ENCODE peak calls at places on chromosomes 5 and 9, in eight cellular contexts. One of them, this sample, is unnamed.

GRCh38 chr5:36138900-36139683 is 12.6 kb downstream of the LMBRD2 start:
- DNase-seq in kidney: peak; percentile 41
- DNase-seq in thoracic aorta: no peak
- DNase-seq in fibroblast of mammary gland: no peak
- DNase-seq in transverse colon: no peak
- DNase-seq in GM12865: no peak
- DNase-seq in fibroblast of the aortic adventitia: no peak
- DNase-seq in neural progenitor cell: no peak
- DNase-seq in this sample: no peak

GRCh38 chr5:7017004-7017770 is 304.0 kb downstream of the TENT4A start:
- DNase-seq in kidney: no peak
- DNase-seq in thoracic aorta: no peak
- DNase-seq in fibroblast of mammary gland: no peak
- DNase-seq in transverse colon: no peak
- DNase-seq in GM12865: no peak
- DNase-seq in fibroblast of the aortic adventitia: no peak
- DNase-seq in neural progenitor cell: no peak
- DNase-seq in this sample: no peak

GRCh38 chr5:6729400-6730310 is 16.4 kb downstream of the TENT4A start:
- DNase-seq in kidney: no peak
- DNase-seq in thoracic aorta: no peak
- DNase-seq in fibroblast of mammary gland: no peak
- DNase-seq in transverse colon: peak; percentile 63
- DNase-seq in GM12865: no peak
- DNase-seq in fibroblast of the aortic adventitia: no peak
- DNase-seq in neural progenitor cell: no peak
- DNase-seq in this sample: no peak

GRCh38 chr9:76486151-76486550 is 27.2 kb downstream of the GCNT1 start:
- DNase-seq in kidney: no peak
- DNase-seq in thoracic aorta: no peak
- DNase-seq in fibroblast of mammary gland: no peak
- DNase-seq in transverse colon: no peak
- DNase-seq in GM12865: no peak
- DNase-seq in fibroblast of the aortic adventitia: no peak
- DNase-seq in neural progenitor cell: no peak
- DNase-seq in this sample: no peak

GRCh38 chr9:126722252-126722921 is 82.5 kb upstream of the ZBTB43 start:
- DNase-seq in kidney: peak; percentile 98
- DNase-seq in thoracic aorta: no peak
- DNase-seq in fibroblast of mammary gland: peak; percentile 17
- DNase-seq in transverse colon: peak; percentile 84
- DNase-seq in GM12865: peak; percentile 86
- DNase-seq in fibroblast of the aortic adventitia: no peak
- DNase-seq in neural progenitor cell: peak; percentile 89
- DNase-seq in this sample: peak; percentile 43

GRCh38 chr9:116391306-116391900 is 237.8 kb downstream of the PAPPA start:
- DNase-seq in kidney: no peak
- DNase-seq in thoracic aorta: no peak
- DNase-seq in fibroblast of mammary gland: peak; percentile 73
- DNase-seq in transverse colon: no peak
- DNase-seq in GM12865: no peak
- DNase-seq in fibroblast of the aortic adventitia: peak; percentile 55
- DNase-seq in neural progenitor cell: no peak
- DNase-seq in this sample: peak; percentile 70

GRCh38 chr9:34010979-34011378 is 37.7 kb downstream of the UBAP2 start:
- DNase-seq in kidney: no peak
- DNase-seq in thoracic aorta: no peak
- DNase-seq in fibroblast of mammary gland: peak; percentile 15
- DNase-seq in transverse colon: no peak
- DNase-seq in GM12865: peak; percentile 20
- DNase-seq in fibroblast of the aortic adventitia: peak; percentile 28
- DNase-seq in neural progenitor cell: no peak
- DNase-seq in this sample: peak; percentile 8

GRCh38 chr9:100689635-100690034 is 111.8 kb downstream of the CAVIN4 start:
- DNase-seq in kidney: no peak
- DNase-seq in thoracic aorta: no peak
- DNase-seq in fibroblast of mammary gland: no peak
- DNase-seq in transverse colon: no peak
- DNase-seq in GM12865: peak; percentile 21
- DNase-seq in fibroblast of the aortic adventitia: no peak
- DNase-seq in neural progenitor cell: no peak
- DNase-seq in this sample: no peak

GRCh38 chr5:64635056-64635686 is 55.1 kb upstream of the SHISAL2B start:
- DNase-seq in kidney: no peak
- DNase-seq in thoracic aorta: no peak
- DNase-seq in fibroblast of mammary gland: peak; percentile 46
- DNase-seq in transverse colon: no peak
- DNase-seq in GM12865: peak; percentile 43
- DNase-seq in fibroblast of the aortic adventitia: peak; percentile 64
- DNase-seq in neural progenitor cell: peak; percentile 27
- DNase-seq in this sample: peak; percentile 65

GRCh38 chr9:138116521-138116920 is 238.9 kb downstream of the CACNA1B start:
- DNase-seq in kidney: peak; percentile 24
- DNase-seq in thoracic aorta: no peak
- DNase-seq in fibroblast of mammary gland: no peak
- DNase-seq in transverse colon: no peak
- DNase-seq in GM12865: no peak
- DNase-seq in fibroblast of the aortic adventitia: no peak
- DNase-seq in neural progenitor cell: no peak
- DNase-seq in this sample: no peak

GRCh38 chr5:34991486-34992238 is 56.1 kb downstream of the AGXT2 start:
- DNase-seq in kidney: no peak
- DNase-seq in thoracic aorta: no peak
- DNase-seq in fibroblast of mammary gland: peak; percentile 17
- DNase-seq in transverse colon: no peak
- DNase-seq in GM12865: no peak
- DNase-seq in fibroblast of the aortic adventitia: peak; percentile 2
- DNase-seq in neural progenitor cell: no peak
- DNase-seq in this sample: no peak

GRCh38 chr5:148091991-148092964 is 28.5 kb downstream of the SPINK5 start:
- DNase-seq in kidney: no peak
- DNase-seq in thoracic aorta: no peak
- DNase-seq in fibroblast of mammary gland: no peak
- DNase-seq in transverse colon: no peak
- DNase-seq in GM12865: no peak
- DNase-seq in fibroblast of the aortic adventitia: no peak
- DNase-seq in neural progenitor cell: no peak
- DNase-seq in this sample: no peak

GRCh38 chr5:155728857-155729683 is 597.9 kb upstream of the SGCD start:
- DNase-seq in kidney: peak; percentile 47
- DNase-seq in thoracic aorta: no peak
- DNase-seq in fibroblast of mammary gland: peak; percentile 6
- DNase-seq in transverse colon: no peak
- DNase-seq in GM12865: no peak
- DNase-seq in fibroblast of the aortic adventitia: no peak
- DNase-seq in neural progenitor cell: peak; percentile 75
- DNase-seq in this sample: no peak

GRCh38 chr9:120345379-120345778 is 234.6 kb downstream of the CDK5RAP2 start:
- DNase-seq in kidney: no peak
- DNase-seq in thoracic aorta: no peak
- DNase-seq in fibroblast of mammary gland: no peak
- DNase-seq in transverse colon: no peak
- DNase-seq in GM12865: no peak
- DNase-seq in fibroblast of the aortic adventitia: no peak
- DNase-seq in neural progenitor cell: no peak
- DNase-seq in this sample: no peak

DNA sequence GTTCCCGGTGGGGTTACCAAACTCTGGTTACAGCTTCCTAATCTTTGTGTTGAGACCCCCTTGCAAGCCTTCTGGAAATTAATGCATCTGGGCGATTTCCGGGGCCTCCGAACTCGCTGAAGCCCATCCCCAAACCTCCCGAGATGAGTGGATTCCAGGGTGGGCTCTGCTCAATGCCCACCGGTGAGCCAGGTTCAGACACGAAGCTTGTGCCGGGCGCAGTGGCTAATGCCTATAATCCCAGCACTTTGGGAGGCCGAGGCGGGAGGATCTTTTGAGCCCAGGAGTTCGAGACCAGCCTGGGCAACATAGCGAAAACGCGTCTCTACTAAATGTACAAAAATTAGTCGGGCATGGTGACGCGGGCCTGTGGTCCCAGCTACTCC is 371 bp upstream of the HACD4 start:
- DNase-seq in kidney: no peak
- DNase-seq in thoracic aorta: no peak
- DNase-seq in fibroblast of mammary gland: no peak
- DNase-seq in transverse colon: no peak
- DNase-seq in GM12865: no peak
- DNase-seq in fibroblast of the aortic adventitia: no peak
- DNase-seq in neural progenitor cell: no peak
- DNase-seq in this sample: no peak
- H3K4me3 ChIP-seq in kidney: peak overlapping the region; percentile 53
- H3K4me3 ChIP-seq in thoracic aorta: peak overlapping the region; percentile 81
- H3K4me3 ChIP-seq in fibroblast of mammary gland: peak overlapping the region; percentile 69
- H3K4me3 ChIP-seq in transverse colon: peak overlapping the region; percentile 68
- H3K4me3 ChIP-seq in GM12865: peak overlapping the region; percentile 79
- H3K4me3 ChIP-seq in fibroblast of the aortic adventitia: peak overlapping the region; percentile 63
- H3K4me3 ChIP-seq in neural progenitor cell: peak overlapping the region; percentile 57
- H3K4me3 ChIP-seq in this sample: peak overlapping the region; percentile 67

GRCh38 chr5:142316681-142317080 is 8.1 kb downstream of the SPRY4 start:
- DNase-seq in kidney: no peak
- DNase-seq in thoracic aorta: no peak
- DNase-seq in fibroblast of mammary gland: no peak
- DNase-seq in transverse colon: no peak
- DNase-seq in GM12865: no peak
- DNase-seq in fibroblast of the aortic adventitia: no peak
- DNase-seq in neural progenitor cell: no peak
- DNase-seq in this sample: no peak

GRCh38 chr5:142317173-142317572 is 7.6 kb downstream of the SPRY4 start:
- DNase-seq in kidney: no peak
- DNase-seq in thoracic aorta: no peak
- DNase-seq in fibroblast of mammary gland: no peak
- DNase-seq in transverse colon: no peak
- DNase-seq in GM12865: no peak
- DNase-seq in fibroblast of the aortic adventitia: peak; percentile 18
- DNase-seq in neural progenitor cell: no peak
- DNase-seq in this sample: no peak

GRCh38 chr5:142316051-142316450 is 8.8 kb downstream of the SPRY4 start:
- DNase-seq in kidney: no peak
- DNase-seq in thoracic aorta: no peak
- DNase-seq in fibroblast of mammary gland: peak; percentile 57
- DNase-seq in transverse colon: no peak
- DNase-seq in GM12865: peak; percentile 50
- DNase-seq in fibroblast of the aortic adventitia: peak; percentile 66
- DNase-seq in neural progenitor cell: no peak
- DNase-seq in this sample: no peak

GRCh38 chr5:142319105-142319504 is 5.7 kb downstream of the SPRY4 start:
- DNase-seq in kidney: no peak
- DNase-seq in thoracic aorta: no peak
- DNase-seq in fibroblast of mammary gland: peak; percentile 38
- DNase-seq in transverse colon: no peak
- DNase-seq in GM12865: peak; percentile 31
- DNase-seq in fibroblast of the aortic adventitia: peak; percentile 36
- DNase-seq in neural progenitor cell: no peak
- DNase-seq in this sample: no peak

DNA sequence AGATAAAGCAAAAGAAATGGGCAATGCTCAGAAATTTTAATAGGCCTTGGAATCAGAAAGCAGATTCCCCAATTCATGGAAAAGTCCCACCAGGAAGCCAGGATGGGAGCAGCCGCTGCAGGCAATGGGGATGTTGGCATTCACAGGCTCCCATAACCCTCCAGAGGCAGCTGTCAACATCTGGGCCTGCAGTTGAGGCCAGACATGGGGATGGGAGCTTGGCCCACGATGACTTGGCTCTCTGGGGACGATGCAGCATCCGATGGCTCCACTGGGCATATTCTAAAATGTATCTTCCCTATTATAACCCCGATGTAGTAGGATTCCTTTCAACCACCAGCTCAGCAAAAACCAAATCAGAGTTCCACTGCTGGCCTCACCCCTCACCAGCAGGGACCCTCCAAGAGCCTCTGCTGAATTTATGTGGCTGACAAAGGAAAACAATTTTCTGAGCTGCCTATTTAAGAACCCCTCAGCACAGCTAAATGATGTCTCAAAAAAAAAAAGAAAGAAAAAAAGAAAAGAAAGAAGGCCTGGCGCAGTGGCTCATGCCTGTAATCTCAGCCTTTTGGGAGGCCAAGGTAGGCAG is 7.1 kb downstream of the SPRY4 start:
- DNase-seq in kidney: no peak
- DNase-seq in thoracic aorta: no peak
- DNase-seq in fibroblast of mammary gland: peak; percentile 38
- DNase-seq in transverse colon: no peak
- DNase-seq in GM12865: no peak
- DNase-seq in fibroblast of the aortic adventitia: peak; percentile 33
- DNase-seq in neural progenitor cell: no peak
- DNase-seq in this sample: peak; percentile 42
- TF ChIP-seq CTCF in kidney: no peak
- TF ChIP-seq CTCF in thoracic aorta: no peak
- TF ChIP-seq CTCF in fibroblast of mammary gland: peak; percentile 34
- TF ChIP-seq CTCF in transverse colon: no peak
- TF ChIP-seq CTCF in GM12865: no peak
- TF ChIP-seq CTCF in fibroblast of the aortic adventitia: peak; percentile 47
- TF ChIP-seq CTCF in neural progenitor cell: peak; percentile 43
- TF ChIP-seq CTCF in this sample: peak; percentile 17

GRCh38 chr5:180909782-180910181 is 10.8 kb downstream of the BTNL8 start:
- DNase-seq in kidney: no peak
- DNase-seq in thoracic aorta: no peak
- DNase-seq in fibroblast of mammary gland: no peak
- DNase-seq in transverse colon: no peak
- DNase-seq in GM12865: peak; percentile 17
- DNase-seq in fibroblast of the aortic adventitia: no peak
- DNase-seq in neural progenitor cell: no peak
- DNase-seq in this sample: no peak

GRCh38 chr5:180908998-180909731 is 10.2 kb downstream of the BTNL8 start:
- DNase-seq in kidney: no peak
- DNase-seq in thoracic aorta: no peak
- DNase-seq in fibroblast of mammary gland: no peak
- DNase-seq in transverse colon: no peak
- DNase-seq in GM12865: peak; percentile 47
- DNase-seq in fibroblast of the aortic adventitia: no peak
- DNase-seq in neural progenitor cell: no peak
- DNase-seq in this sample: no peak

GRCh38 chr5:180910735-180911134 is 11.8 kb downstream of the BTNL8 start:
- DNase-seq in kidney: no peak
- DNase-seq in thoracic aorta: no peak
- DNase-seq in fibroblast of mammary gland: no peak
- DNase-seq in transverse colon: no peak
- DNase-seq in GM12865: no peak
- DNase-seq in fibroblast of the aortic adventitia: no peak
- DNase-seq in neural progenitor cell: no peak
- DNase-seq in this sample: no peak

GRCh38 chr5:180910182-180910581 is 11.2 kb downstream of the BTNL8 start:
- DNase-seq in kidney: no peak
- DNase-seq in thoracic aorta: no peak
- DNase-seq in fibroblast of mammary gland: no peak
- DNase-seq in transverse colon: no peak
- DNase-seq in GM12865: no peak
- DNase-seq in fibroblast of the aortic adventitia: no peak
- DNase-seq in neural progenitor cell: no peak
- DNase-seq in this sample: no peak

GRCh38 chr5:180908400-180908799 is 9.4 kb downstream of the BTNL8 start:
- DNase-seq in kidney: no peak
- DNase-seq in thoracic aorta: no peak
- DNase-seq in fibroblast of mammary gland: no peak
- DNase-seq in transverse colon: no peak
- DNase-seq in GM12865: no peak
- DNase-seq in fibroblast of the aortic adventitia: no peak
- DNase-seq in neural progenitor cell: no peak
- DNase-seq in this sample: no peak
- H3K4me3 ChIP-seq in kidney: no peak overlapping the region
- H3K4me3 ChIP-seq in thoracic aorta: no peak overlapping the region
- H3K4me3 ChIP-seq in fibroblast of mammary gland: no peak overlapping the region
- H3K4me3 ChIP-seq in transverse colon: no peak overlapping the region
- H3K4me3 ChIP-seq in GM12865: no peak overlapping the region
- H3K4me3 ChIP-seq in fibroblast of the aortic adventitia: no peak overlapping the region
- H3K4me3 ChIP-seq in neural progenitor cell: no peak overlapping the region
- H3K4me3 ChIP-seq in this sample: no peak overlapping the region

GRCh38 chr9:346114-346513 is 131.4 kb downstream of the DOCK8 start:
- DNase-seq in kidney: no peak
- DNase-seq in thoracic aorta: no peak
- DNase-seq in fibroblast of mammary gland: no peak
- DNase-seq in transverse colon: no peak
- DNase-seq in GM12865: no peak
- DNase-seq in fibroblast of the aortic adventitia: no peak
- DNase-seq in neural progenitor cell: no peak
- DNase-seq in this sample: no peak
- TF ChIP-seq CTCF in kidney: no peak
- TF ChIP-seq CTCF in thoracic aorta: no peak
- TF ChIP-seq CTCF in fibroblast of mammary gland: no peak
- TF ChIP-seq CTCF in transverse colon: no peak
- TF ChIP-seq CTCF in GM12865: no peak
- TF ChIP-seq CTCF in fibroblast of the aortic adventitia: no peak
- TF ChIP-seq CTCF in neural progenitor cell: no peak
- TF ChIP-seq CTCF in this sample: no peak